ENCODE peak calls at places on chromosomes 5 and 9, in four cellular contexts. One of them, this sample, is unnamed.

GRCh38 chr5:9720361-9720760 is 90.2 kb upstream of the TAS2R1 start:
- DNase-seq in fibroblast of mammary gland: no peak
- DNase-seq in CD8-positive, alpha-beta T cell: no peak
- DNase-seq in AG09309: no peak
- DNase-seq in this sample: no peak

GRCh38 chr5:1053391-1054017 is 44.9 kb downstream of the NKD2 start:
- DNase-seq in fibroblast of mammary gland: peak; percentile 72
- DNase-seq in CD8-positive, alpha-beta T cell: no peak
- DNase-seq in AG09309: no peak
- DNase-seq in this sample: no peak

GRCh38 chr5:98904786-98905185 is 24.0 kb downstream of the CHD1 start:
- DNase-seq in fibroblast of mammary gland: peak; percentile 79
- DNase-seq in CD8-positive, alpha-beta T cell: no peak
- DNase-seq in AG09309: no peak
- DNase-seq in this sample: no peak

GRCh38 chr9:70921126-70921525 is 200.3 kb downstream of the TRPM3 start:
- DNase-seq in fibroblast of mammary gland: peak; percentile 57
- DNase-seq in CD8-positive, alpha-beta T cell: no peak
- DNase-seq in AG09309: no peak
- DNase-seq in this sample: no peak

GRCh38 chr9:128203842-128204551 is 818 bp downstream of the DNM1 start:
- DNase-seq in AG09309: no peak
- DNase-seq in CD8-positive, alpha-beta T cell: no peak
- DNase-seq in fibroblast of mammary gland: no peak
- DNase-seq in this sample: no peak

GRCh38 chr5:95029569-95030366 is 255.1 kb downstream of the MCTP1 start:
- DNase-seq in AG09309: no peak
- DNase-seq in CD8-positive, alpha-beta T cell: no peak
- DNase-seq in fibroblast of mammary gland: no peak
- DNase-seq in this sample: no peak

GRCh38 chr9:124004608-124005007 is 7.0 kb upstream of the LHX2 start:
- DNase-seq in fibroblast of mammary gland: no peak
- DNase-seq in CD8-positive, alpha-beta T cell: no peak
- DNase-seq in AG09309: no peak
- DNase-seq in this sample: no peak

GRCh38 chr5:106127985-106128384 is 1542.8 kb downstream of the EFNA5 start:
- DNase-seq in AG09309: no peak
- DNase-seq in fibroblast of mammary gland: no peak
- DNase-seq in CD8-positive, alpha-beta T cell: no peak
- DNase-seq in this sample: no peak

GRCh38 chr5:343461-344401 is 22.2 kb downstream of the AHRR start:
- DNase-seq in CD8-positive, alpha-beta T cell: peak; percentile 49
- DNase-seq in AG09309: peak; percentile 45
- DNase-seq in fibroblast of mammary gland: peak; percentile 46
- DNase-seq in this sample: no peak

GRCh38 chr5:176545737-176546509 is 3.2 kb upstream of the CDHR2 start:
- DNase-seq in CD8-positive, alpha-beta T cell: no peak
- DNase-seq in fibroblast of mammary gland: no peak
- DNase-seq in AG09309: no peak
- DNase-seq in this sample: no peak

GRCh38 chr9:96621619-96622018 is 2.0 kb upstream of the CDC14B start:
- DNase-seq in CD8-positive, alpha-beta T cell: no peak
- DNase-seq in fibroblast of mammary gland: no peak
- DNase-seq in AG09309: no peak
- DNase-seq in this sample: no peak

GRCh38 chr9:80028501-80028900 is 456.7 kb downstream of the TLE4 start:
- DNase-seq in AG09309: peak; percentile 92
- DNase-seq in fibroblast of mammary gland: peak; percentile 81
- DNase-seq in CD8-positive, alpha-beta T cell: no peak
- DNase-seq in this sample: no peak

GRCh38 chr5:66873990-66874389 is 277.8 kb downstream of the MAST4 start:
- DNase-seq in CD8-positive, alpha-beta T cell: no peak
- DNase-seq in fibroblast of mammary gland: no peak
- DNase-seq in AG09309: no peak
- DNase-seq in this sample: no peak

GRCh38 chr9:113609562-113610318 is 146.2 kb downstream of the RGS3 start:
- DNase-seq in fibroblast of mammary gland: peak; percentile 32
- DNase-seq in AG09309: no peak
- DNase-seq in CD8-positive, alpha-beta T cell: no peak
- DNase-seq in this sample: peak; percentile 59

GRCh38 chr9:24801344-24801743 is 255.6 kb upstream of the IZUMO3 start:
- DNase-seq in AG09309: no peak
- DNase-seq in CD8-positive, alpha-beta T cell: no peak
- DNase-seq in fibroblast of mammary gland: no peak
- DNase-seq in this sample: no peak

GRCh38 chr5:1847611-1848010 is 35.1 kb downstream of the IRX4 start:
- DNase-seq in fibroblast of mammary gland: no peak
- DNase-seq in AG09309: no peak
- DNase-seq in CD8-positive, alpha-beta T cell: no peak
- DNase-seq in this sample: no peak

GRCh38 chr9:130235558-130236435 is 29.8 kb upstream of the HMCN2 start:
- DNase-seq in AG09309: no peak
- DNase-seq in fibroblast of mammary gland: peak; percentile 52
- DNase-seq in CD8-positive, alpha-beta T cell: peak; percentile 58
- DNase-seq in this sample: peak; percentile 72

GRCh38 chr9:87529666-87530065 is 32.0 kb downstream of the DAPK1 start:
- DNase-seq in AG09309: no peak
- DNase-seq in fibroblast of mammary gland: no peak
- DNase-seq in CD8-positive, alpha-beta T cell: no peak
- DNase-seq in this sample: no peak

GRCh38 chr5:175344331-175345200 is 99.4 kb downstream of the DRD1 start:
- DNase-seq in CD8-positive, alpha-beta T cell: no peak
- DNase-seq in AG09309: peak; percentile 80
- DNase-seq in fibroblast of mammary gland: no peak
- DNase-seq in this sample: no peak

DNA sequence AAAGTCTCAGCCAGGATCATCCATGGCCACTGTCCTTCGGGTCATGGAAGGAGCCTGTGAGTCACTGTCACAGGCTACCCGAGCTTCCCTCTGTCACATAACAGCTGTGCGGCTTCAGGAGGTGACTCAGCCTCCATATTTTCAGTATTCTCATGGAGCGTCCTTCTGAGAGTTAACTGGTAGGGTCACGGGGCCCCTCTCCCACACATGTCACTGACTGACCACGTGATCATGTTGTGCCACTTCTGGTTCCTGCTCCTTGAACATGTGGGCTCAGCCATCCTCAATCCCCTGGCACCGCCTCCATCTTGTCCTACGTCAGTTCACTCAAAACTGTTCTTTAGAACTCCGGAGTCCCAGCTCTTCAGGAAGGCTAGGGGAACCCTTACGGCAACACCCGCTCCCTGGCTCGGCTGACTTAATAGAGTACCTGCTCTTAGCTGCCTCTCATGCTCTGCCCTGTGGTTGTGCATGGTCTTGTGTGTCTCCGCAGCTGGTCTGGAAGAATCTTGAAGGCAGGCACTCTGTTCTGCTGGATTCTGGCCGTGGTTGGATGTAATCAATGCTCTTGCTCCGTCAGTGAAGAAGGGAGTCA is 182.8 kb downstream of the ICE1 start:
- DNase-seq in CD8-positive, alpha-beta T cell: no peak
- DNase-seq in AG09309: no peak
- DNase-seq in fibroblast of mammary gland: no peak
- DNase-seq in this sample: no peak
- TF ChIP-seq CTCF in CD8-positive, alpha-beta T cell: no peak
- TF ChIP-seq CTCF in AG09309: no peak
- TF ChIP-seq CTCF in fibroblast of mammary gland: no peak
- TF ChIP-seq CTCF in this sample: no peak

GRCh38 chr5:43646997-43647396 is 44.0 kb downstream of the NNT start:
- DNase-seq in CD8-positive, alpha-beta T cell: no peak
- DNase-seq in fibroblast of mammary gland: peak; percentile 69
- DNase-seq in AG09309: no peak
- DNase-seq in this sample: no peak
- TF ChIP-seq CTCF in CD8-positive, alpha-beta T cell: no peak
- TF ChIP-seq CTCF in fibroblast of mammary gland: peak; percentile 40
- TF ChIP-seq CTCF in AG09309: peak; percentile 23
- TF ChIP-seq CTCF in this sample: no peak

GRCh38 chr5:57383093-57383861 is 99.3 kb downstream of the ACTBL2 start:
- DNase-seq in CD8-positive, alpha-beta T cell: no peak
- DNase-seq in AG09309: peak; percentile 67
- DNase-seq in fibroblast of mammary gland: peak; percentile 89
- DNase-seq in this sample: no peak
- TF ChIP-seq CTCF in CD8-positive, alpha-beta T cell: no peak
- TF ChIP-seq CTCF in AG09309: peak; percentile 53
- TF ChIP-seq CTCF in fibroblast of mammary gland: peak; percentile 60
- TF ChIP-seq CTCF in this sample: no peak

GRCh38 chr9:136625101-136626065 is 37.3 kb upstream of the EGFL7 start:
- DNase-seq in AG09309: no peak
- DNase-seq in fibroblast of mammary gland: peak; percentile 51
- DNase-seq in CD8-positive, alpha-beta T cell: no peak
- DNase-seq in this sample: no peak
- TF ChIP-seq CTCF in AG09309: peak; percentile 69
- TF ChIP-seq CTCF in fibroblast of mammary gland: peak; percentile 31
- TF ChIP-seq CTCF in CD8-positive, alpha-beta T cell: no peak
- TF ChIP-seq CTCF in this sample: no peak

DNA sequence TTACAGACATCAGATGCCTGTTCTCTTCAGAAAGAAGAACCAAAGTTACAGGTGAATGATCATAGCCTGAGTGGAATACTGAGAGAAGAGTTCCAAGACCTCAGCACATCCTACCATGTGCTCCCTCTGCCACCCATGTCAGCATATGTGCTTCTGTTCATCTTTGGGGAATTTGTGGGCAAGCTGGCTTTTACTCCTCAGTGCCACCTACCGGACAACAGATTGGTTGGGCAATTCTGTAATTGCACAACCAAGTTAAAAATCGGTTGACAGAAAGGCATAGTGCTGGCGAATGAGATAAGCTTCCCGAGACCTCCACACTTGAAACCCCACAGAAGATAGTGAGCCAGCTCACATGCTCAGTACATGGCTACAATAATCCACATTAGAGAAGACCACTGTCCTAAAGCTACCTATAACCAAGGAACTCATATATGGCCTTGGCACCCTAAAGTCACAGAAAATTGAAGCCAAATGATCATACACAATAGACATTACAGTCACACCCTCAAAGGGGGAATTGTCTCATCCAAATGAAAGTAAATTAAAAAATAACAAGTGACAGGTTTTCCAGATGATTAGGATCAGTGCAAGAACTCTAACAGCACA is 1238.0 kb upstream of the NUDT12 start:
- DNase-seq in fibroblast of mammary gland: peak; percentile 0
- DNase-seq in AG09309: no peak
- DNase-seq in CD8-positive, alpha-beta T cell: no peak
- DNase-seq in this sample: no peak
- TF ChIP-seq CTCF in fibroblast of mammary gland: peak; percentile 10
- TF ChIP-seq CTCF in AG09309: no peak
- TF ChIP-seq CTCF in CD8-positive, alpha-beta T cell: no peak
- TF ChIP-seq CTCF in this sample: no peak

GRCh38 chr5:157303667-157304327 is 37.9 kb downstream of the CYFIP2 start:
- DNase-seq in fibroblast of mammary gland: no peak
- DNase-seq in CD8-positive, alpha-beta T cell: peak; percentile 69
- DNase-seq in AG09309: no peak
- DNase-seq in this sample: no peak
- TF ChIP-seq CTCF in fibroblast of mammary gland: no peak
- TF ChIP-seq CTCF in CD8-positive, alpha-beta T cell: peak; percentile 53
- TF ChIP-seq CTCF in AG09309: peak; percentile 7
- TF ChIP-seq CTCF in this sample: no peak